ENCODE peak calls at places on chromosomes 6 and 20, in six cellular contexts. H, M, T, X, I and R are unnamed samples.

GRCh38 chr20:38844963-38845362 is 39.5 kb downstream of the PPP1R16B start:
- DNase-seq in H (no peak), M (no peak), T (no peak), X (no peak), I (no peak), R (no peak)

GRCh38 chr6:89724981-89725380 is 86.4 kb upstream of the LYRM2 start:
- DNase-seq in H (no peak), M (no peak), T (no peak), X (no peak), I (no peak), R (no peak)

GRCh38 chr6:37480951-37481597 is 18.6 kb downstream of the CCDC167 start:
- DNase-seq in H (no peak), M (no peak), T (no peak), X (no peak), I (no peak), R (no peak)

GRCh38 chr6:160667854-160668481 is 3.9 kb upstream of the LPA start:
- DNase-seq in H (no peak), M (no peak), T (no peak), X (no peak), I (no peak), R (peak)

GRCh38 chr6:11296449-11297375 is 64.2 kb upstream of the NEDD9 start:
- DNase-seq in H (no peak), M (no peak), T (no peak), X (no peak), I (no peak), R (peak)

GRCh38 chr20:20864346-20865096 is 152.1 kb upstream of the RALGAPA2 start:
- DNase-seq in H (peak), M (no peak), T (no peak), X (no peak), I (no peak), R (no peak)

GRCh38 chr20:62408640-62409039 is 1.6 kb upstream of the CABLES2 start:
- DNase-seq in H (no peak), M (no peak), T (no peak), X (no peak), I (no peak), R (no peak)

GRCh38 chr6:114092943-114093342 is 122.0 kb upstream of the HDAC2 start:
- DNase-seq in H (no peak), M (no peak), T (no peak), X (no peak), I (no peak), R (no peak)

GRCh38 chr6:143673638-143674037 is 4.1 kb upstream of the PHACTR2 start:
- DNase-seq in H (peak), M (peak), T (no peak), X (no peak), I (no peak), R (peak)

GRCh38 chr6:139708342-139709199 is 334.1 kb upstream of the CITED2 start:
- DNase-seq in H (peak), M (peak), T (no peak), X (no peak), I (no peak), R (no peak)

GRCh38 chr6:71043902-71044301 is 87.0 kb upstream of the B3GAT2 start:
- DNase-seq in H (peak), M (no peak), T (no peak), X (no peak), I (no peak), R (no peak)

GRCh38 chr20:24765316-24766142 is 183.5 kb upstream of the CST7 start:
- DNase-seq in H (no peak), M (no peak), T (peak), X (peak), I (no peak), R (no peak)

GRCh38 chr6:18600236-18600635 is 213.1 kb downstream of the RNF144B start:
- DNase-seq in H (no peak), M (no peak), T (no peak), X (no peak), I (no peak), R (no peak)

GRCh38 chr20:7967199-7967844 is 27.1 kb upstream of the HAO1 start:
- DNase-seq in H (peak), M (peak), T (no peak), X (no peak), I (no peak), R (no peak)

GRCh38 chr6:29005183-29005885 is at the start of gene ZNF311:
- DNase-seq in H (peak), M (peak), T (peak), X (no peak), I (no peak), R (peak)

GRCh38 chr6:104896914-104897313 is 37.2 kb upstream of the HACE1 start:
- DNase-seq in H (peak), M (peak), T (no peak), X (no peak), I (no peak), R (no peak)

GRCh38 chr6:19536838-19537237 is 300.3 kb upstream of the ID4 start:
- DNase-seq in H (no peak), M (no peak), T (no peak), X (no peak), I (no peak), R (no peak)

GRCh38 chr6:166683477-166683876 is 56.4 kb upstream of the RPS6KA2 start:
- DNase-seq in H (peak), M (peak), T (peak), X (no peak), I (no peak), R (no peak)

GRCh38 chr20:56736285-56736857 is 107.3 kb downstream of the TFAP2C start:
- DNase-seq in H (no peak), M (no peak), T (no peak), X (no peak), I (no peak), R (no peak)

GRCh38 chr20:10467985-10468845 is 33.1 kb downstream of the SLX4IP start:
- DNase-seq in H (peak), M (no peak), T (no peak), X (no peak), I (no peak), R (no peak)

GRCh38 chr20:12963456-12963855 is 45.3 kb upstream of the SPTLC3 start:
- DNase-seq in H (no peak), M (no peak), T (no peak), X (no peak), I (no peak), R (no peak)

GRCh38 chr20:14521016-14521415 is 183.6 kb upstream of the FLRT3 start:
- DNase-seq in H (no peak), M (no peak), T (no peak), X (no peak), I (no peak), R (no peak)

GRCh38 chr6:134221250-134221649 is 96.7 kb downstream of the SGK1 start:
- DNase-seq in H (no peak), M (no peak), T (no peak), X (no peak), I (no peak), R (no peak)

GRCh38 chr6:54595844-54596243 is 250.7 kb upstream of the FAM83B start:
- DNase-seq in H (peak), M (no peak), T (no peak), X (no peak), I (no peak), R (no peak)

GRCh38 chr20:40265872-40266533 is 423.0 kb downstream of the MAFB start:
- DNase-seq in H (peak), M (peak), T (no peak), X (no peak), I (no peak), R (peak)

GRCh38 chr6:1143655-1144054 is 168.2 kb upstream of the FOXQ1 start:
- DNase-seq in H (peak), M (peak), T (no peak), X (no peak), I (no peak), R (no peak)

GRCh38 chr6:30329331-30329730 is 2.6 kb downstream of the TRIM39 start:
- DNase-seq in H (no peak), M (no peak), T (peak), X (no peak), I (no peak), R (no peak)

GRCh38 chr20:47347661-47348462 is 8.6 kb downstream of the ZMYND8 start:
- DNase-seq in H (no peak), M (no peak), T (no peak), X (no peak), I (no peak), R (no peak)

GRCh38 chr6:5818959-5819358 is 187.8 kb downstream of the NRN1 start:
- DNase-seq in H (no peak), M (no peak), T (no peak), X (no peak), I (no peak), R (no peak)

GRCh38 chr6:39881851-39882566 is 52.3 kb downstream of the MOCS1 start:
- DNase-seq in H (peak), M (peak), T (no peak), X (no peak), I (peak), R (no peak)

GRCh38 chr6:166691199-166691598 is 64.1 kb upstream of the RPS6KA2 start:
- DNase-seq in H (peak), M (peak), T (peak), X (no peak), I (no peak), R (peak)

GRCh38 chr6:21109421-21110178 is 484.0 kb upstream of the SOX4 start:
- DNase-seq in H (peak), M (peak), T (no peak), X (no peak), I (no peak), R (no peak)

GRCh38 chr20:63089051-63089907 is 82.5 kb upstream of the BHLHE23 start:
- DNase-seq in H (no peak), M (no peak), T (peak), X (peak), I (no peak), R (peak)

GRCh38 chr6:111573892-111574800 is 31.5 kb downstream of the TRAF3IP2 start:
- DNase-seq in H (peak), M (peak), T (no peak), X (no peak), I (peak), R (no peak)

GRCh38 chr6:32983964-32984638 is 15.7 kb downstream of the BRD2 start:
- DNase-seq in H (no peak), M (no peak), T (no peak), X (no peak), I (no peak), R (no peak)

GRCh38 chr6:43256670-43257664 is 13.7 kb downstream of the TTBK1 start:
- DNase-seq in H (no peak), M (no peak), T (no peak), X (no peak), I (no peak), R (no peak)

GRCh38 chr6:75691012-75691411 is 58.0 kb upstream of the MYO6 start:
- DNase-seq in H (peak), M (peak), T (no peak), X (no peak), I (no peak), R (no peak)

GRCh38 chr6:122063090-122063489 is 336.4 kb upstream of the HSF2 start:
- DNase-seq in H (no peak), M (no peak), T (no peak), X (no peak), I (no peak), R (no peak)

GRCh38 chr6:170429457-170429856 is 122.9 kb downstream of the FAM120B start:
- DNase-seq in H (peak), M (peak), T (no peak), X (no peak), I (no peak), R (no peak)
- TF ChIP-seq CTCF in H (no peak), M (peak), T (no peak), X (no peak), I (no peak), R (no peak)

GRCh38 chr20:1299522-1299921 is 29.4 kb downstream of the SDCBP2 start:
- DNase-seq in H (no peak), M (no peak), T (peak), X (no peak), I (no peak), R (peak)
- TF ChIP-seq CTCF in H (peak), M (peak), T (no peak), X (no peak), I (no peak), R (no peak)

GRCh38 chr6:13346245-13346644 is 17.9 kb upstream of the TBC1D7 start:
- DNase-seq in H (no peak), M (no peak), T (no peak), X (no peak), I (no peak), R (no peak)

GRCh38 chr6:13339863-13340635 is 11.7 kb upstream of the TBC1D7 start:
- DNase-seq in H (no peak), M (no peak), T (no peak), X (no peak), I (no peak), R (no peak)

GRCh38 chr6:13338038-13338437 is 9.7 kb upstream of the TBC1D7 start:
- DNase-seq in H (no peak), M (no peak), T (no peak), X (no peak), I (no peak), R (no peak)

GRCh38 chr6:13336553-13336952 is 8.2 kb upstream of the TBC1D7 start:
- DNase-seq in H (peak), M (peak), T (peak), X (peak), I (peak), R (peak)

DNA sequence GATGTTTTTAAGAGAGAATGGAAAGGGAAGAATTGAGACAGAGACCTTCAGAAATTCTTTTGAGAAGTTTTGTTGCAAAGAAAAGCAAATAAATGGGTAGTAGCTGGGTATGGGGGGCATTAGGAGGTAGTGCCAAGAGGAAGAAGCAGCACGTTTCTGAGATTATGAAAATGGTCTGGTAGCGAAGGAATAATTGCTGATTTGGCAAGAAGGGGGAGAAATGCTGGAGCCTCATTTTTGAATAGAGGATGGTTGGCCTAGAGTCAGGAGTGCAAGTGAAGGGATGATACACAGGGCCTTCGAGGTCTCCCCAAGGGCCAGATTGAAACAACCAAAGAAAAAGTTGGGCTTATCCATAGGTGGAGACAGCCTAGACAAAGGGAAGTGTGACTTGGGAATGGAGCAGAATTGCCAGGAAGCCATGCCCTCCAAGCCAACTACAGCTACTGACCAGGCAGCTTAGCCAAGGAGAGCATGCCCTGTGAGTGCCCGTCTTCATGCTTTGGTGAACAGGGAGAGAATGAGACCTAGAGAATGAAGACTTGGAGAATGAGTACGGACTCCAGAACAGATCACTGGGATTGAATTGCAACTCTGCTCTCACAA is 14.2 kb upstream of the TBC1D7 start:
- DNase-seq in H (no peak), M (no peak), T (no peak), X (no peak), I (no peak), R (no peak)
- TF ChIP-seq CTCF in H (no peak), M (no peak), T (no peak), X (no peak), I (no peak), R (no peak)

GRCh38 chr6:7238900-7239589 is 74.0 kb downstream of the SSR1 start:
- DNase-seq in H (peak), M (peak), T (peak), X (peak), I (peak), R (peak)
- TF ChIP-seq CTCF in H (peak), M (peak), T (peak), X (no peak), I (peak), R (no peak)